ENCODE peak calls at places on chromosomes 16 and 17, in four cellular contexts. Q, W, U and S are unnamed samples.

GRCh38 chr17:79043931-79044320 is 20.0 kb downstream of the C1QTNF1 start:
- DNase-seq in Q (no peak), W (no peak), U (no peak), S (no peak)

GRCh38 chr16:57532251-57532625 is 4.1 kb downstream of the CCDC102A start:
- DNase-seq in Q (no peak), W (no peak), U (no peak), S (no peak)

GRCh38 chr17:15180121-15180561 is 85.0 kb downstream of the PMP22 start:
- DNase-seq in Q (peak), W (no peak), U (peak), S (peak)

GRCh38 chr16:66973716-66974115 is 12.7 kb downstream of the CES3 start:
- DNase-seq in Q (no peak), W (no peak), U (no peak), S (no peak)

GRCh38 chr16:55668337-55669281 is 12.8 kb downstream of the SLC6A2 start:
- DNase-seq in Q (peak), W (peak), U (peak), S (peak)

GRCh38 chr17:69677130-69677529 is 262.6 kb downstream of the MAP2K6 start:
- DNase-seq in Q (no peak), W (no peak), U (no peak), S (no peak)

GRCh38 chr16:3095869-3096268 is 3.2 kb downstream of the ZSCAN10 start:
- DNase-seq in Q (peak), W (no peak), U (no peak), S (no peak)

GRCh38 chr17:65485388-65486299 is 75.8 kb downstream of the AXIN2 start:
- DNase-seq in Q (no peak), W (no peak), U (no peak), S (no peak)

GRCh38 chr17:51050291-51051033 is 70.2 kb downstream of the SPAG9 start:
- DNase-seq in Q (no peak), W (no peak), U (no peak), S (no peak)

GRCh38 chr16:66069576-66069975 is 296.9 kb upstream of the CDH5 start:
- DNase-seq in Q (no peak), W (peak), U (no peak), S (no peak)

GRCh38 chr17:61536417-61536955 is 54.5 kb downstream of the NACA2 start:
- DNase-seq in Q (no peak), W (peak), U (no peak), S (no peak)

GRCh38 chr17:79702071-79702470 is 28.7 kb upstream of the ENPP7 start:
- DNase-seq in Q (no peak), W (no peak), U (no peak), S (peak)

GRCh38 chr16:11439790-11440656 is 94.8 kb downstream of the RMI2 start:
- DNase-seq in Q (peak), W (no peak), U (no peak), S (no peak)

GRCh38 chr16:51228097-51228659 is 77.1 kb upstream of the SALL1 start:
- DNase-seq in Q (peak), W (no peak), U (no peak), S (no peak)

GRCh38 chr17:50903604-50904521 is 37.7 kb upstream of the TOB1 start:
- DNase-seq in Q (no peak), W (peak), U (no peak), S (no peak)

GRCh38 chr17:4664230-4664629 is 22.8 kb upstream of the ALOX15 start:
- DNase-seq in Q (no peak), W (no peak), U (no peak), S (no peak)

GRCh38 chr16:56343661-56344517 is 81.5 kb downstream of the AMFR start:
- DNase-seq in Q (no peak), W (no peak), U (no peak), S (no peak)

GRCh38 chr16:9703731-9704130 is 478.5 kb downstream of the GRIN2A start:
- DNase-seq in Q (no peak), W (no peak), U (no peak), S (no peak)

GRCh38 chr17:72361892-72362291 is 241.1 kb downstream of the SOX9 start:
- DNase-seq in Q (no peak), W (peak), U (no peak), S (no peak)

GRCh38 chr17:76053230-76054111 is 18.8 kb downstream of the SRP68 start:
- DNase-seq in Q (no peak), W (peak), U (no peak), S (no peak)

GRCh38 chr17:82861393-82861775 is 21.6 kb upstream of the ZNF750 start:
- DNase-seq in Q (no peak), W (no peak), U (no peak), S (no peak)

GRCh38 chr16:29775742-29776408 is 2.2 kb upstream of the ZG16 start:
- DNase-seq in Q (peak), W (peak), U (no peak), S (no peak)

GRCh38 chr16:14302399-14303181 is 231.5 kb downstream of the MRTFB start:
- DNase-seq in Q (peak), W (no peak), U (no peak), S (peak)

GRCh38 chr17:76207670-76208069 is 32.6 kb downstream of the RNF157 start:
- DNase-seq in Q (no peak), W (no peak), U (no peak), S (no peak)

GRCh38 chr16:89269805-89270665 is 52.5 kb downstream of the ZNF778 start:
- DNase-seq in Q (no peak), W (no peak), U (no peak), S (peak)

GRCh38 chr16:27450836-27451341 is 48.9 kb downstream of the IL21R start:
- DNase-seq in Q (no peak), W (no peak), U (no peak), S (no peak)

GRCh38 chr16:30557397-30557949 is 701 bp downstream of the ZNF764 start:
- DNase-seq in Q (no peak), W (no peak), U (no peak), S (no peak)

GRCh38 chr17:58970966-58971575 is 135.6 kb downstream of the TRIM37 start:
- DNase-seq in Q (no peak), W (peak), U (no peak), S (no peak)

GRCh38 chr17:6286239-6286638 is 148.7 kb downstream of the AIPL1 start:
- DNase-seq in Q (peak), W (no peak), U (peak), S (peak)

GRCh38 chr17:8954339-8954738 is 11.2 kb downstream of the PIK3R5 start:
- DNase-seq in Q (peak), W (no peak), U (peak), S (peak)

GRCh38 chr16:78584991-78585390 is 485.5 kb downstream of the WWOX start:
- DNase-seq in Q (no peak), W (no peak), U (no peak), S (no peak)
- H2BK120ac ChIP-seq in Q (no peak), W (no peak), U (no peak), S (no peak)

GRCh38 chr16:69131167-69131748 is 1.1 kb downstream of the CHTF8 start:
- DNase-seq in Q (peak), W (peak), U (no peak), S (peak)
- H3K56ac ChIP-seq in Q (peak), W (peak), U (peak), S (peak)

GRCh38 chr17:1716076-1716911 is 6.1 kb upstream of the TLCD2 start:
- DNase-seq in Q (peak), W (peak), U (peak), S (peak)

GRCh38 chr17:1715803-1716075 is 5.6 kb upstream of the TLCD2 start:
- DNase-seq in Q (no peak), W (no peak), U (no peak), S (no peak)

GRCh38 chr17:1714980-1715802 is 5.0 kb upstream of the TLCD2 start:
- DNase-seq in Q (peak), W (peak), U (no peak), S (peak)

GRCh38 chr17:1718362-1719165 is 5.9 kb upstream of the WDR81 start:
- DNase-seq in Q (no peak), W (no peak), U (no peak), S (peak)

GRCh38 chr17:1716912-1717695 is 6.9 kb upstream of the TLCD2 start:
- DNase-seq in Q (peak), W (peak), U (peak), S (peak)
- H2BK120ac ChIP-seq in Q (peak), W (peak), U (peak), S (peak)

GRCh38 chr16:782263-782662 is 5.9 kb downstream of the RPUSD1 start:
- DNase-seq in Q (no peak), W (no peak), U (no peak), S (no peak)
- H3K56ac ChIP-seq in Q (no peak), W (no peak), U (no peak), S (no peak)

DNA sequence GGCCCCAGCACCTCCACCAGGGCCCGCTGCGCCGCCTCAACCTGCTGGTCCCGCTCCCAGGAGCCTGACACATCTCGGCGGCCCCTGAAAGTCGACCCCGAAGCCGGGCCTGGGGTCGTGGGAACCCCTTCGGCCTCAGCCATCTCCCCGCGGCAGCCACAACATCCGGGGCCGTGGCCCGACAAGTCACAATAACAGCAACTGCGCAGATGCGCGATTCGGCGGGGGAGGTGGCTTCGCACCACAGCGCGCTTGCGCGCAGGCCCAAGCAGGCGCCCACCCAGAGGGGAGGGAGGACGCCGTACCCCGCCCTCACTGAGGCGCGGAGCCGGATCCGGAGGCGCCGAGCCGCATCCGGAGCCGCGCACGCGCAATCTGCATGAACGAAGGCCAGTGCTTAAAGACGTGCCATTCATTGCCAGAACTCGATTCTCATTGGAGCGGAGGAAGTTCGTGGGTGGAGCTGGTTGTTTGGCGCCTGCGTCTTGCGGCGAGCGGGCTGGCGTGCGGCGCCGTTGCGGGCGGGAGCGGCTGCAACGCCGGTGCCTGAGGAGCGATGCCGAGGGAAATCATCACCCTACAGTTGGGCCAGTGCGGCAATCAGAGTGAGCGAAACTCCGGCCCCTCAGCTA is at the start of the genes RETREG3 and TUBG1:
- DNase-seq in Q (peak), W (peak), U (peak), S (peak)
- H2BK120ac ChIP-seq in Q (no peak), W (no peak), U (no peak), S (no peak)

DNA sequence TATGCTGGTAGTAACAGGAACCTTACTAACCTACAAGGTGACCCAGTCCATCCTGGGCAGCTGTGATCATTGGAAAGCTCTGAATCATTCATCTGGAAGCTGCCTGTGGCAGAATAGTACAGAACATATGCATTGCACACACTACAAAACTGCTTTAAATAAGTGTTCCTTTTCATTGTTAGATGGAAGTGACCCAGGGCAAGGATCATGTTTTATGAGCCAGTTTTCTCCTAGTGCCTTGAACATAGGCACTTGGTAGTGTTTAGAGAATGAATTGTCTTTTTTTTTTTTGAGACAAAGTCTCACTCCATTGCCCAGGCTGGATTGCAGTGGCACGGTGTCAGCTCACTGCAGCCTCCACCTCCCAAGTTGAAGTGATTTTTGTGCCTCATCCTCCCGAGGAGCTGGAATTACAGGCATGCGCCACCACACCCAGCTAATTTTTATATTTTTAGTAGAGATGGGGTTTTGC is 55.4 kb downstream of the TENT4B start:
- DNase-seq in Q (no peak), W (peak), U (no peak), S (no peak)
- H3K56ac ChIP-seq in Q (no peak), W (no peak), U (no peak), S (no peak)

DNA sequence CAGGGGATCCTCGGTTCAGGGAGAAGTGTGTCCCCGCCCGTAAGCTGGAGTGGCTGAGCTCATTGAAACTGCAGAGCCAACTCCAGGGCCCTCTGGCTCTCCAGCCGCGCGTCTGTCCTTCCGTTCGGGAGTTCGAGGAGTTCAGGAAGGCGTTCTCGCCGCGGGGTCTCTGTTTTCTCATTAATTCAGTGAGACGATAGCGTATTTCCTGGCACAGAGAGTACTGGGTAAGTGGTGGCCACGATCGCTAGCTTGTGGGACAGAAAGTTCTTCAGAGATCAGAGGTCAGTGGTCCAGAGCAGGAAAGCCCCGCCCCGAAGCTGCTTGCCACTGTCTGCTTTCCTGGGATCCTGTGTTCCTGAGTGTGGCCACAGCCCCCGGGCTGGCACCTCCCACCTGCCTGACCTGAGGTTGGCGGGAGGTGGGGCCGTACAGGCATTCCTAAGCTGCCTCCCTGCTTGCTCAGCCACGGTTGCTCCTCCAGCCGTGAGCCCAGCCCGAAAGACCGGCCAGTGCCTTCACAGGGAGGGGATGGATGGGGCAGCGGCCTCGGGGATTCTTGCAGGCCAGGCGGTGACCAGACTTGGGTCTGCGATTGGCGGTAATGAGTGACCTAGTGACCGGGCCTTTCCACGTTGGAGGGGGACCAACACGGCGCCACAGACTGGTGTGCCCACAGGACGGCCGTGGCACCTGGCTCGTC is 8.9 kb downstream of the BAIAP2 start:
- DNase-seq in Q (peak), W (no peak), U (peak), S (peak)
- H2BK120ac ChIP-seq in Q (no peak), W (peak), U (no peak), S (no peak)

GRCh38 chr16:4698321-4699029 is 5.1 kb downstream of the NUDT16L1 start:
- DNase-seq in Q (no peak), W (no peak), U (no peak), S (no peak)

GRCh38 chr16:4696172-4696904 is 3.0 kb downstream of the NUDT16L1 start:
- DNase-seq in Q (no peak), W (no peak), U (no peak), S (no peak)

GRCh38 chr16:4695473-4696171 is 2.3 kb downstream of the NUDT16L1 start:
- DNase-seq in Q (no peak), W (no peak), U (no peak), S (no peak)

GRCh38 chr16:4697867-4698291 is 4.5 kb downstream of the NUDT16L1 start:
- DNase-seq in Q (no peak), W (no peak), U (no peak), S (no peak)

GRCh38 chr16:4696905-4697866 is 3.8 kb downstream of the NUDT16L1 start:
- DNase-seq in Q (no peak), W (no peak), U (no peak), S (no peak)
- H3K56ac ChIP-seq in Q (no peak), W (no peak), U (no peak), S (no peak)

GRCh38 chr16:47323241-47323640 is 137.6 kb downstream of the ITFG1 start:
- DNase-seq in Q (peak), W (no peak), U (no peak), S (no peak)

GRCh38 chr16:47320546-47321315 is 140.1 kb downstream of the ITFG1 start:
- DNase-seq in Q (no peak), W (peak), U (no peak), S (no peak)

GRCh38 chr16:47311738-47312505 is 148.9 kb downstream of the ITFG1 start:
- DNase-seq in Q (peak), W (peak), U (peak), S (peak)

GRCh38 chr16:47316686-47317085 is 144.2 kb downstream of the ITFG1 start:
- DNase-seq in Q (no peak), W (no peak), U (no peak), S (no peak)

GRCh38 chr16:47317465-47318240 is 143.2 kb downstream of the ITFG1 start:
- DNase-seq in Q (peak), W (no peak), U (no peak), S (no peak)
- H2BK120ac ChIP-seq in Q (no peak), W (no peak), U (no peak), S (no peak)